ENCODE peak calls at places on chromosome X, in nine cellular contexts. I is body of pancreas, F is neuronal stem cell, H is cardiac muscle cell, C is aorta, V is iPS DF 6.9, P is mesendoderm, D is A549, S is OCI-LY7. K is an unnamed sample. For H3K4me1, the result is how much of the 10 kb centered on the place peaks cover.

GRCh38 chrX:18855919-18856644 is 127.8 kb downstream of the PHKA2 start:
- DNase-seq in H (no peak), D (no peak), V (no peak), P (no peak), S (no peak), F (no peak), I (no peak), C (no peak), K (peak)

GRCh38 chrX:21655901-21656586 is 2.1 kb downstream of the KLHL34 start:
- DNase-seq in I (no peak), H (no peak), F (no peak), D (no peak), P (no peak), V (no peak), C (peak), S (no peak), K (no peak)

GRCh38 chrX:117854806-117855205 is 261.8 kb downstream of the KLHL13 start:
- DNase-seq in F (no peak), V (no peak), S (no peak), H (no peak), I (no peak), P (no peak), D (no peak), C (no peak), K (no peak)

GRCh38 chrX:39755152-39756032 is 342.4 kb downstream of the BCOR start:
- DNase-seq in I (peak), C (peak), H (no peak), F (peak), D (peak), V (no peak), S (peak), P (peak), K (no peak)

GRCh38 chrX:137549846-137550534 is 15.9 kb upstream of the ZIC3 start:
- DNase-seq in V (no peak), S (no peak), I (no peak), D (no peak), P (peak), C (no peak), F (no peak), H (no peak), K (no peak)

GRCh38 chrX:25015486-25016360 is at the start of gene ARX:
- DNase-seq in P (peak), F (peak), S (peak), C (no peak), H (peak), D (peak), I (peak), V (no peak), K (no peak)

GRCh38 chrX:15404712-15405111 is 20.5 kb upstream of the VEGFD start:
- DNase-seq in C (no peak), H (no peak), P (peak), S (no peak), V (no peak), D (no peak), F (no peak), I (peak), K (no peak)

GRCh38 chrX:56788717-56789122 is 59.7 kb downstream of the NBDY start:
- DNase-seq in S (peak), C (peak), I (peak), D (no peak), F (no peak), H (no peak), P (no peak), V (no peak), K (no peak)

GRCh38 chrX:42565739-42566138 is 212.2 kb downstream of the PPP1R2C start:
- DNase-seq in V (no peak), H (no peak), F (no peak), P (no peak), S (no peak), C (no peak), I (no peak), D (no peak), K (no peak)

GRCh38 chrX:22090181-22090580 is 58.1 kb downstream of the PHEX start:
- DNase-seq in V (no peak), C (no peak), I (no peak), F (no peak), S (no peak), P (no peak), D (no peak), H (no peak), K (no peak)

GRCh38 chrX:118507766-118508165 is 12.2 kb downstream of the DOCK11 start:
- DNase-seq in I (no peak), D (no peak), H (no peak), C (no peak), S (no peak), V (no peak), P (no peak), F (no peak), K (no peak)

GRCh38 chrX:143669395-143669794 is 33.5 kb upstream of the SLITRK4 start:
- DNase-seq in P (peak), C (no peak), I (no peak), V (no peak), D (no peak), H (no peak), S (no peak), F (no peak), K (no peak)

GRCh38 chrX:2500681-2501151 is at the start of the genes DHRSX and ZBED1:
- DNase-seq in P (peak), V (no peak), F (peak), S (peak), H (peak), C (peak), D (peak), I (peak), K (peak)

GRCh38 chrX:18931972-18932371 is 51.9 kb downstream of the PHKA2 start:
- DNase-seq in D (peak), C (no peak), H (peak), I (peak), F (peak), V (no peak), P (peak), S (peak), K (no peak)

GRCh38 chrX:24443943-24444342 is 21.1 kb upstream of the PDK3 start:
- DNase-seq in S (no peak), C (no peak), I (no peak), H (no peak), F (no peak), V (no peak), P (no peak), D (no peak), K (no peak)

GRCh38 chrX:39242187-39242586 is 440.9 kb downstream of the MID1IP1 start:
- DNase-seq in V (peak), P (peak), I (peak), H (peak), F (no peak), C (no peak), D (peak), S (peak), K (no peak)

GRCh38 chrX:39811391-39811790 is 286.4 kb downstream of the BCOR start:
- DNase-seq in H (no peak), P (peak), S (no peak), V (no peak), D (no peak), C (no peak), F (peak), I (peak), K (no peak)

GRCh38 chrX:124836786-124837185 is 482.9 kb upstream of the TEX13C start:
- DNase-seq in F (no peak), V (no peak), H (no peak), C (no peak), D (no peak), P (no peak), S (no peak), I (no peak), K (no peak)

GRCh38 chrX:110665636-110666035 is 130.0 kb downstream of the CHRDL1 start:
- DNase-seq in I (peak), D (peak), H (peak), S (peak), F (no peak), C (no peak), P (peak), V (no peak), K (no peak)

GRCh38 chrX:36640232-36640631 is 367.9 kb upstream of the FAM47C start:
- DNase-seq in C (no peak), V (no peak), P (no peak), F (no peak), D (no peak), H (no peak), I (no peak), S (no peak), K (no peak)

GRCh38 chrX:85244411-85245210 is 820 bp downstream of the ZNF711 start:
- DNase-seq in V (no peak), F (peak), C (peak), H (peak), D (peak), I (peak), P (peak), S (peak), K (no peak)

GRCh38 chrX:39125834-39126233 is 324.6 kb downstream of the MID1IP1 start:
- DNase-seq in D (no peak), P (no peak), H (no peak), S (no peak), V (no peak), I (peak), C (no peak), F (no peak), K (no peak)

GRCh38 chrX:115229337-115229991 is 4.4 kb downstream of the LRCH2 start:
- DNase-seq in V (no peak), C (no peak), F (no peak), H (no peak), S (no peak), I (no peak), D (no peak), P (no peak), K (no peak)

GRCh38 chrX:50988649-50989048 is 78.1 kb downstream of the BMP15 start:
- DNase-seq in P (peak), H (peak), I (peak), C (no peak), D (peak), S (peak), V (no peak), F (no peak), K (no peak)

GRCh38 chrX:80879916-80880315 is 70.2 kb upstream of the BRWD3 start:
- DNase-seq in V (no peak), D (no peak), H (no peak), I (no peak), F (no peak), P (peak), S (no peak), C (no peak), K (no peak)

DNA sequence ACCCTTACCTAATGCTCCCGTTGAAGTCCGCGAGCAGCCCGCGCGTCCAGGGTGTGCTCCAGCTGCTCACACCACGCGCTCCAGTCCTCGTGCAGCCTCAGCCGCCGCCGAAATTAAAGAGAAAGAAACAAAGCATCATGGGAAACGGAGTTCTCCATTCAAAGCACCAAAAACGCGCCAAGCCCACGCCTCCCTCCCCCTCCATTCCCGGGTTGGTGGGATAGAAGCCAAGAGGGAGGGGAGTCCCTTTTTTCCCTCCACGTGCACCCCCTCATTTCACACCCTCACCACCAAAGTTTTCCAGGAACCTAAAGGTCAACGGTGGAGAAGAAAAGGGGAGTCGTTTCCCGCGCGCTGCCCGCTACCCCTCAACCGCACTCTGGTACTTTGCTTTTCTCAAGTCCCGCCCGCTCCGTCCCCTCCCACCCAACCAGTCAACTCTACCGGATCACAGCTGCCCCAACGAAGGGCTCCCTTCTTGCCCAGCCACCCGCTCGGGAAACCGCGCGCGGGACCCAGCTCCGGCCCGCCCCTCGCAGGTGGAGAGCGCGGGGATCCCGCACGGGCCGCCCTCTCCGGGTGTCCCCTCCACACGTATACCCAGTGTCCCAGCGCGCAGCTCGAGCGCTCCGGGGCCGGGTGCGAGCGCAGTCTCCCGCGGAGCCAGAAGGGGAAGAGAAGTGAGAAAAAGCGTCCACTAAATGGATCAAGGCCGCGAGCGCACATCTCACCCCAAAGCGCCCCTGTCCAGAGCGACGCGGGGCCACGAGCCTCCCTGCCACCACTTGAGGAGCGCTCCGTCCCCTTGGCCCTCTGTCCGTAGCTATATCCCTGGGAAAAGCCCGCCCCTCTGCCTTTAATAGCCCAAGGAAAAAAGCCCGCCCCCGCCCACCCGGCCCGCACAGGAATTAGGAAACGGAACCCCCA is 65.1 kb upstream of the CCDC160 start:
- DNase-seq in S (no peak), D (no peak), H (peak), C (peak), P (peak), F (no peak), I (peak), V (no peak), K (no peak)
- H3K4me3 ChIP-seq in S (no peak), D (peak), H (peak), C (peak), P (peak), F (peak), I (peak), V (peak), K (no peak)

GRCh38 chrX:150506486-150506885 is 61.9 kb upstream of the MTM1 start:
- DNase-seq in H (no peak), C (no peak), F (no peak), S (no peak), V (no peak), I (peak), D (no peak), P (peak), K (no peak)
- H3K4me1 ChIP-seq in H (under half), C (under half), F (under half), S (under half), V (under half), I (half or more), D (under half), P (under half), K (under half)

GRCh38 chrX:48468693-48469691 is 1.1 kb downstream of the SLC38A5 start:
- DNase-seq in S (peak), D (no peak), P (peak), H (no peak), C (no peak), I (no peak), F (no peak), V (no peak), K (peak)
- H3K4me3 ChIP-seq in S (peak), D (no peak), P (peak), H (no peak), C (no peak), I (no peak), F (no peak), V (peak), K (peak)

GRCh38 chrX:130051176-130051845 is 59.0 kb downstream of the ELF4 start:
- DNase-seq in P (no peak), I (no peak), H (no peak), D (no peak), F (no peak), V (no peak), S (no peak), C (no peak), K (no peak)

GRCh38 chrX:130055899-130056298 is 54.4 kb downstream of the ELF4 start:
- DNase-seq in S (no peak), V (no peak), F (no peak), C (no peak), H (no peak), P (peak), I (no peak), D (no peak), K (no peak)

GRCh38 chrX:130055103-130055502 is 55.2 kb downstream of the ELF4 start:
- DNase-seq in C (no peak), F (no peak), V (no peak), S (no peak), I (no peak), P (peak), H (no peak), D (no peak), K (no peak)

GRCh38 chrX:130049821-130050220 is 60.5 kb downstream of the ELF4 start:
- DNase-seq in V (no peak), D (no peak), F (no peak), P (no peak), S (no peak), H (no peak), I (no peak), C (no peak), K (no peak)

GRCh38 chrX:130053236-130053635 is 57.1 kb downstream of the ELF4 start:
- DNase-seq in I (no peak), S (no peak), C (no peak), D (no peak), V (no peak), F (no peak), P (no peak), H (no peak), K (no peak)
- H3K4me1 ChIP-seq in I (under half), S (under half), C (under half), D (under half), V (under half), F (under half), P (under half), H (under half), K (under half)

GRCh38 chrX:63784346-63784901 is 590 bp downstream of the ARHGEF9 start:
- DNase-seq in C (no peak), H (no peak), I (peak), S (no peak), D (no peak), V (no peak), P (peak), F (no peak), K (no peak)
- H3K4me3 ChIP-seq in C (peak), H (peak), I (no peak), S (no peak), D (no peak), V (peak), P (no peak), F (peak), K (no peak)

GRCh38 chrX:72045141-72045540 is 86.6 kb downstream of the RTL5 start:
- DNase-seq in C (no peak), F (no peak), I (no peak), H (no peak), S (no peak), P (peak), V (no peak), D (no peak), K (no peak)
- H3K4me1 ChIP-seq in C (under half), F (under half), I (under half), H (under half), S (under half), P (under half), V (under half), D (under half), K (under half)

GRCh38 chrX:76454456-76454927 is 27.0 kb downstream of the MAGEE1 start:
- DNase-seq in I (peak), V (no peak), S (peak), C (no peak), F (no peak), H (peak), P (peak), D (peak), K (peak)
- H3K4me3 ChIP-seq in I (no peak), V (no peak), S (no peak), C (no peak), F (no peak), H (no peak), P (no peak), D (no peak), K (no peak)

DNA sequence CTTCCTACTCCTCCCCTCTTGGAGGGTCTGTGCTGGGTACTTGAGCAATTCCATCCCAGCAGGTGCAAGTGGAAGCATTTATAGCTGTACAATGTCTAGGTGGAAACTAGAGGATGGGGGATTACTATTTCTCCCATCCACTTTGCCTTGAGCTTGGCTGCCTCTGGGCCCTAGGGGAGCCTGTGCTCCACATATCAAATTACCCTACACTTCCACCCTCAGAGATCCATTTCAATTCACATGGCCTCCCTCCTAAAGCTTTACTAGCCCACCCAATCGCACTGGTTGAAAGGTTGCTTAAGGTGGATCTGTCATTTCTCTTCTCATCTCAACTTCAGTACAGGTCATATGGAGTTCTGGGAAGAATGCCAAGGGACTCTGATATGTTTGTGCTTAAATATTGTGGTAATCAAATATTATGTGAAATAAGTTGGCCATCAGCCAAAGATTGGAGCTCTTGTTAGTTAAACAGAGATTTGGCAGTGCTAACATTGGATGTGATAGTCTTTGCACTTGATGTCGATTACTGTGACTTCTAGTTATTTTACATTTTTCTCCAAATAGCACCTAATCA is 20.6 kb downstream of the SEPTIN6 start:
- DNase-seq in H (no peak), C (no peak), D (no peak), V (no peak), F (no peak), S (no peak), I (no peak), P (no peak), K (no peak)
- H3K4me1 ChIP-seq in H (under half), C (under half), D (under half), V (under half), F (under half), S (under half), I (under half), P (under half), K (under half)

GRCh38 chrX:153829549-153829798 is 870 bp downstream of the PDZD4 start:
- DNase-seq in I (no peak), S (no peak), D (no peak), F (no peak), V (no peak), C (peak), P (no peak), H (no peak), K (no peak)

GRCh38 chrX:153828723-153829548 is 1.4 kb downstream of the PDZD4 start:
- DNase-seq in V (no peak), F (peak), D (peak), H (peak), P (peak), I (no peak), S (no peak), C (peak), K (no peak)

GRCh38 chrX:153827016-153827415 is 3.3 kb downstream of the PDZD4 start:
- DNase-seq in P (peak), H (no peak), F (no peak), D (no peak), I (no peak), S (no peak), V (no peak), C (no peak), K (no peak)

GRCh38 chrX:153828308-153828707 is 2.0 kb downstream of the PDZD4 start:
- DNase-seq in P (peak), C (peak), H (no peak), D (no peak), F (no peak), V (no peak), S (no peak), I (no peak), K (no peak)

DNA sequence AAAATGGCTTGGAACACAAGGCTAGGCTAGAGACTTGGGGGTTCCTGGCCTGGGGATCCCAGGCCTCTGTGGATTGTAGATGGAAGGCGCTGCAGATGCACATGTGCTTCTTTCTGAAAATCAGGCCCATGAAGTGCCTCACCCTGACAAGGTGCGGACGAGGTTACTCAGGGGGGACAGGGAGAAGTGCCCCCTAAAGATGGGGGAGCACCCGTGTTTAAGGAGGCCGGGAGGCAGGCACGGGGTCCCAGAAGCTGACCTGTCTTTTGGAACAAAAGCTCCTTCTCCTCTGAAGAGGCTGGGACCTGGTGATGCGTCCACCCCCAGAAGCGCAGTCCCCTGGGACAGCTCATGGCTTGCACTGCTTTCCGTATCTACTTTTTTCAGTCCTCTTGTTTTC is 2.4 kb downstream of the PDZD4 start:
- DNase-seq in P (no peak), D (no peak), I (no peak), F (no peak), S (no peak), V (no peak), H (no peak), C (no peak), K (no peak)
- H3K4me3 ChIP-seq in P (no peak), D (no peak), I (no peak), F (no peak), S (no peak), V (peak), H (no peak), C (no peak), K (no peak)

GRCh38 chrX:12767856-12768255 is 23.4 kb upstream of the PRPS2 start:
- DNase-seq in D (no peak), V (no peak), S (no peak), P (no peak), F (no peak), H (no peak), I (no peak), C (no peak), K (no peak)
- H3K4me1 ChIP-seq in D (under half), V (under half), S (under half), P (under half), F (under half), H (under half), I (under half), C (under half), K (under half)

K was measured in CD8-positive, alpha-beta memory T cell.